ENCODE peak calls at places on chromosomes 2 and 18, in five cellular contexts. Z is WTC11, O is K562, L is endothelial cell of umbilical vein, E is H1. C is an unnamed sample.

GRCh38 chr2:17416891-17417391 is 101.3 kb downstream of the RAD51AP2 start:
- DNase-seq in Z (no peak), O (no peak), L (no peak), E (no peak), C (no peak)

GRCh38 chr2:202158796-202159195 is 79.6 kb downstream of the SUMO1 start:
- DNase-seq in Z (no peak), O (no peak), L (no peak), E (no peak), C (peak)

GRCh38 chr2:68889500-68889899 is 18.3 kb upstream of the BMP10 start:
- DNase-seq in Z (no peak), O (no peak), L (no peak), E (no peak), C (no peak)

GRCh38 chr2:203734276-203734983 is 28.0 kb downstream of the CD28 start:
- DNase-seq in Z (no peak), O (no peak), L (no peak), E (no peak), C (no peak)

GRCh38 chr18:77058186-77058847 is 74.3 kb downstream of the MBP start:
- DNase-seq in Z (no peak), O (no peak), L (no peak), E (no peak), C (no peak)

GRCh38 chr2:13558368-13558767 is 841.6 kb downstream of the TRIB2 start:
- DNase-seq in Z (no peak), O (no peak), L (no peak), E (no peak), C (peak)

GRCh38 chr2:2707111-2708035 is 376.3 kb upstream of the MYT1L start:
- DNase-seq in Z (no peak), O (no peak), L (no peak), E (no peak), C (no peak)

GRCh38 chr18:51568151-51568550 is 370.7 kb upstream of the MEX3C start:
- DNase-seq in Z (no peak), O (no peak), L (no peak), E (no peak), C (no peak)

GRCh38 chr2:109127556-109127955 is 1.4 kb upstream of the SH3RF3 start:
- DNase-seq in Z (no peak), O (no peak), L (no peak), E (no peak), C (no peak)

GRCh38 chr18:31275722-31276463 is 42.1 kb upstream of the DSG1 start:
- DNase-seq in Z (no peak), O (no peak), L (no peak), E (no peak), C (peak)

GRCh38 chr2:19048593-19049264 is 309.7 kb downstream of the OSR1 start:
- DNase-seq in Z (no peak), O (no peak), L (no peak), E (no peak), C (peak)

GRCh38 chr2:127705281-127706065 is 4.2 kb downstream of the SFT2D3 start:
- DNase-seq in Z (no peak), O (no peak), L (no peak), E (no peak), C (no peak)

GRCh38 chr2:118003396-118003824 is 10.5 kb downstream of the CCDC93 start:
- DNase-seq in Z (peak), O (peak), L (peak), E (no peak), C (peak)
- TF ChIP-seq JUN in Z (no peak), O (no peak), L (no peak), E (no peak), C (no peak)

GRCh38 chr2:8388779-8389178 is 293.1 kb upstream of the ID2 start:
- DNase-seq in Z (no peak), O (no peak), L (no peak), E (no peak), C (no peak)
- TF ChIP-seq JUN in Z (no peak), O (no peak), L (no peak), E (no peak), C (no peak)

GRCh38 chr2:53896864-53897263 is 37.1 kb upstream of the GPR75 start:
- DNase-seq in Z (no peak), O (no peak), L (no peak), E (no peak), C (peak)
- TF ChIP-seq JUN in Z (no peak), O (no peak), L (no peak), E (no peak), C (no peak)

DNA sequence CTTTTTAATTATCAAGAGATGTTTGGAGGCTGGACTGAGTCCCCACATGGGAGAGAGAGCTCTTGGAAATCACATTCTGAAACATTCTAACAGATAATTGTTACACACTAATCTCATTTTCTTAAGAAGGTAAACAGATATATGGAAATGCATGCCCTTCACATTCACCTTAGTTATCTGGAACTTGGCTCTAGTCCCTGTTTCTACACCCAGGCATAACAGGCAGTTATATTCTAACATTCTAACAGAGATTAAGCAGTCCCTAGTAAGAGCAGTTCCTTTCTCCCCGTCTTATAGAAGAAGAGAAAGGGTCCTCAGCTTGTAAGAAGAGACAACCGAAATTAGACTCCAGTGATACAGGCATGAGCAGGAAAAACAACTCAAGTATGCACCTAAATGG is 385.4 kb downstream of the SOX11 start:
- DNase-seq in Z (no peak), O (no peak), L (no peak), E (no peak), C (no peak)
- TF ChIP-seq JUN in Z (no peak), O (no peak), L (no peak), E (no peak), C (no peak)

DNA sequence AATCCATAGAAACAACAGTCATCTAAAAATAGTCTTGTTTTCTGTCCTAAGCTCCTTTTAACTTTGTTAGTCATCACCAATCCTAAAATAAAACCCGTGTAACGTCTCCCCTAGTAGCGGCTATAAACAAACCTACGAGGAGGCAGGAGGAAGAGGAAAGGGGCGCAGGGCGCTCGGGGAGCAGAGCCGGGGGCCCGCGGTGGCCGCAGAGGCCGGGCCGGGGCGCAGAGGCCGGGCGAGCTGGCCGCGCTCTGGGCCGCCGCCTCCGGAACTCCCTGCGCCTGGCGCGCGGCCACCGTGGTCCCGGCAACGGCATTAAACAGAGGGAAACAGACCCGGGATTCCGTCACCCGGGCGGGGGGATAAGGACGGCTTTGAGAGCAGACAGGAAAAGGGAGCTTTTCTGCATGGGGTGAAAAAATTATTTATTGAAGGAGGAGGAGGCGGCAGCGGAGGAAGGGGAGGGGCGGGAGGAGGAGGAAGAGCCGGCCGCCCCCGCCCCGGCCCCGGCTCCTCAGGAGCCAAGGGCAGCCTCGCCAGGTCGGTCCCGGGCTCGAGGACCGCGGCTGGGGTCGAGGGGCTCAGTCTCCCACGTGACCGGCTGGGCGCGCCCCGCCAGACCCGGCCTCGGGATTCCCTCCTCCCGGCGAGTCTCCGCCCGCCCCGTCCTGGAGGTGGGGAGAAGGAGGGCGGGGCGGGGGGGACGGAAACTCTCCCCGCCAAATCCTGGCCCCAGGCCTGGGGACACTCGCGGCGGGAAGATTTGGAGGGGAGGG is 1.9 kb upstream of the NFATC1 start:
- DNase-seq in Z (peak), O (peak), L (peak), E (no peak), C (peak)
- TF ChIP-seq JUN in Z (no peak), O (no peak), L (no peak), E (no peak), C (no peak)

GRCh38 chr2:85255813-85256581 is 71.8 kb downstream of the TGOLN2 start:
- DNase-seq in Z (peak), O (no peak), L (peak), E (no peak), C (no peak)
- TF ChIP-seq JUN in Z (no peak), O (no peak), L (no peak), E (no peak), C (no peak)

GRCh38 chr2:240413813-240414429 is 21.5 kb upstream of the GPC1 start:
- DNase-seq in Z (no peak), O (no peak), L (no peak), E (no peak), C (no peak)
- TF ChIP-seq JUN in Z (no peak), O (no peak), L (no peak), E (no peak), C (no peak)

C was measured in A549.